ENCODE peak calls at places on chromosome 3, in nine cellular contexts. Z is aorta, D is K562, L is IMR-90, K is stomach, Y is left ventricle myocardium inferior, E is prostate gland, M is mammary epithelial cell, R is pancreas. O is an unnamed sample.
A peak's percentile ranks its signal among the peaks of the same experiment; 100 is the strongest.

GRCh38 chr3:196662033-196662432 is 22.5 kb downstream of the NRROS start:
- DNase-seq in Z (no peak), D (no peak), L (no peak), K (no peak), Y (no peak), E (no peak), M (no peak), R (no peak), O (no peak)

GRCh38 chr3:4850211-4850927 is 128.9 kb upstream of the BHLHE40 start:
- DNase-seq in Z (no peak), D (no peak), L (no peak), K (no peak), Y (no peak), E (no peak), M (no peak), R (no peak), O (no peak)

GRCh38 chr3:55664387-55664786 is 177.3 kb upstream of the WNT5A start:
- DNase-seq in Z (no peak), D (no peak), L (no peak), K (no peak), Y (no peak), E (no peak), M (no peak), R (no peak), O (no peak)

GRCh38 chr3:133475245-133476010 is 75.6 kb downstream of the BFSP2 start:
- DNase-seq in Z (no peak), D (no peak), L (no peak), K (no peak), Y (no peak), E (no peak), M (no peak), R (no peak), O (no peak)

GRCh38 chr3:36060950-36061349 is 319.4 kb upstream of the STAC start:
- DNase-seq in Z (no peak), D (no peak), L (no peak), K (no peak), Y (no peak), E (no peak), M (no peak), R (no peak), O (no peak)

GRCh38 chr3:179526989-179527391 is 35.7 kb upstream of the ACTL6A start:
- DNase-seq in Z (no peak), D (no peak), L (peak; percentile 84), K (no peak), Y (peak; percentile 59), E (no peak), M (peak; percentile 7), R (no peak), O (peak; percentile 22)

GRCh38 chr3:72093270-72093669 is 308.3 kb upstream of the PROK2 start:
- DNase-seq in Z (no peak), D (no peak), L (no peak), K (no peak), Y (no peak), E (no peak), M (no peak), R (no peak), O (no peak)

GRCh38 chr3:127135241-127136023 is 57.5 kb upstream of the PRR23E start:
- DNase-seq in Z (peak; percentile 85), D (peak; percentile 8), L (peak; percentile 6), K (no peak), Y (peak; percentile 51), E (no peak), M (no peak), R (no peak), O (peak; percentile 52)

GRCh38 chr3:160331127-160331937 is 67.7 kb downstream of the IFT80 start:
- DNase-seq in Z (no peak), D (peak; percentile 37), L (peak; percentile 93), K (no peak), Y (no peak), E (no peak), M (peak; percentile 58), R (no peak), O (no peak)

GRCh38 chr3:12405432-12406272 is 78.6 kb upstream of the TSEN2 start:
- DNase-seq in Z (peak; percentile 86), D (peak; percentile 84), L (peak; percentile 97), K (peak; percentile 81), Y (peak; percentile 75), E (no peak), M (peak; percentile 5), R (peak; percentile 63), O (peak; percentile 83)

DNA sequence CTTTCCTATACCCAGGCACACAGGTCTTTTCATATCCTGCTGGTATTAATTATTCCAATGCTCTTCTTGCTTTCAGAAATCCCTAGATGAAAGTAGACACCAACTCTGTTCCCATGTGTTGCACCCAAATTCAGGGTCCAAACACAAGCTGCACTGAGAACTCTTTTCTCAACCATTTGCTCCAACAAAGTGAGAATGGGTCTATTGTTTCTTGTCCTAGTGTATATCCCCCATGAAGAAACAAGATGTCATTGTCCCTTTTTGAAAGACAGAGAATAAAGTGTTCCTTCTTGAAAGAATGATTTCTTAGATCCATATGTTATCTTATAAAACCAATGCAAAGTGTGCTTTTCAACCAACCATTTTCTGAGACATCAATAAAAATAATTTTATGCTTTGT is 353.7 kb downstream of the CNTN6 start:
- DNase-seq in Z (no peak), D (no peak), L (no peak), K (no peak), Y (no peak), E (no peak), M (no peak), R (no peak), O (no peak)
- H3K27ac ChIP-seq in Z (no peak overlapping the region), D (no peak overlapping the region), L (no peak overlapping the region), K (no peak overlapping the region), Y (no peak overlapping the region), E (no peak overlapping the region), M (no peak overlapping the region), R (no peak overlapping the region), O (no peak overlapping the region)

GRCh38 chr3:39149498-39150169 is 3.8 kb downstream of the CSRNP1 start:
- DNase-seq in Z (no peak), D (peak; percentile 44), L (no peak), K (no peak), Y (no peak), E (no peak), M (no peak), R (no peak), O (no peak)

GRCh38 chr3:39147374-39147709 is 6.0 kb downstream of the CSRNP1 start:
- DNase-seq in Z (no peak), D (no peak), L (no peak), K (no peak), Y (no peak), E (no peak), M (no peak), R (no peak), O (no peak)

GRCh38 chr3:39147711-39148115 is 5.7 kb downstream of the CSRNP1 start:
- DNase-seq in Z (no peak), D (peak; percentile 55), L (peak; percentile 55), K (no peak), Y (no peak), E (no peak), M (no peak), R (no peak), O (no peak)

GRCh38 chr3:39149059-39149455 is 4.3 kb downstream of the CSRNP1 start:
- DNase-seq in Z (no peak), D (no peak), L (no peak), K (no peak), Y (no peak), E (no peak), M (no peak), R (no peak), O (no peak)

GRCh38 chr3:39148116-39149058 is 5.0 kb downstream of the CSRNP1 start:
- DNase-seq in Z (no peak), D (peak; percentile 58), L (peak; percentile 75), K (no peak), Y (no peak), E (no peak), M (no peak), R (no peak), O (no peak)
- H3K4me1 ChIP-seq in Z (peaks cover 10% of the 10 kb centered on the region), D (peaks cover 67% of the 10 kb centered on the region), L (peaks cover 49% of the 10 kb centered on the region), K (peaks cover 70% of the 10 kb centered on the region), Y (peaks cover 91% of the 10 kb centered on the region), E (peaks cover 36% of the 10 kb centered on the region), M (peaks cover 65% of the 10 kb centered on the region), R (peaks cover 42% of the 10 kb centered on the region), O (peaks cover 69% of the 10 kb centered on the region)

GRCh38 chr3:105758451-105758850 is 110.4 kb downstream of the CBLB start:
- DNase-seq in Z (no peak), D (no peak), L (no peak), K (no peak), Y (no peak), E (no peak), M (no peak), R (no peak), O (no peak)

GRCh38 chr3:105764378-105765376 is 104.1 kb downstream of the CBLB start:
- DNase-seq in Z (no peak), D (no peak), L (no peak), K (no peak), Y (no peak), E (no peak), M (no peak), R (no peak), O (no peak)

GRCh38 chr3:105759442-105760078 is 109.3 kb downstream of the CBLB start:
- DNase-seq in Z (no peak), D (no peak), L (no peak), K (no peak), Y (no peak), E (no peak), M (no peak), R (no peak), O (no peak)

GRCh38 chr3:105763674-105764036 is 105.2 kb downstream of the CBLB start:
- DNase-seq in Z (no peak), D (no peak), L (no peak), K (no peak), Y (no peak), E (no peak), M (no peak), R (no peak), O (no peak)

DNA sequence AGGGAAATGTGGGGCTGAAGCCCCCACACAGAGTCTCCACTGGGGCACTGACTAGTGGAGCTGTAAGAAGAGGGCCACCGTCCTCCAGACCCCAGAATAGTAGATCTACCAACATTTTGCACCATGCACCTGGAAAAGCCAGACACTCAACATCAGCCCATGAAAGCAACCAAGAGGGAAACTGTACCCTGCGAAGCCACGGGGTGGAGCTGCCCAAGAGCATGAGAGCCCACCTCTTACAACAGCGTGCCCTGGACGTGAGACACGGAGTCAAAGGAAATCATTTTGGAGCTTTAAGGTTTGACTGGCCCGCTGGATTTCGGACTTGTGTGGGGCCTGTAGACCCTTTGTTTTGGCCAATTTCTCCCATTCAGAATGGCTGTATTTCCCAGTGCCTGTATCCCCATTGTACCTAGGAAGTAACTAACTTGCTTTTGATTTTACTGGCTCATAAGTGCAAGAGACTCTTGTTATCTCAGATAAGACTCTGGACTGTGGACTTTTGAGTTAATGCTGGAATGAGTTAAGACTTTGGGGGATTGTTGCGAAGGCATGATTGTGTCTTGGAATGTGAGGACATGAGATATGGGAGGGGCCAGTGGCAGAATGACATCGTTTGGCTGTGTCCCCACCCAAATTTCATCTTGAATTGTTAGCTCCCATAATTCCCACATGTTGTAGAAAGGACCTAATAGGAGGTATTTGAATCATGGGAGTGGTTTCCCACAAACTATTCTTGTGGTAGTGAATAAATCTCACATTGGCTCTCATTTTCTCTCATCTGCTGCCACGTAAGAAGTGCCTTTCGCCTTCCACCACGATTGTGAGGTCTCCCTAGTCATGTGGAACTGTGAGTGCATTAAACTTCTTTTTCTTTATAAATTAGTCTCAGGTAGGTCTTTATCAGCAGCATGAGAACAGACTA is 105.8 kb downstream of the CBLB start:
- DNase-seq in Z (no peak), D (no peak), L (no peak), K (no peak), Y (no peak), E (no peak), M (no peak), R (no peak), O (no peak)
- H3K9me3 ChIP-seq in Z (peaks cover 2% of the 10 kb centered on the region), D (no peaks in the 10 kb centered on the region), L (peaks cover 7% of the 10 kb centered on the region), K (no peaks in the 10 kb centered on the region), Y (peaks cover 14% of the 10 kb centered on the region), E (no peaks in the 10 kb centered on the region), M (peaks cover 7% of the 10 kb centered on the region), R (no peaks in the 10 kb centered on the region), O (peaks cover 6% of the 10 kb centered on the region)

GRCh38 chr3:11379824-11380281 is 107.7 kb downstream of the ATG7 start:
- DNase-seq in Z (no peak), D (no peak), L (no peak), K (no peak), Y (no peak), E (no peak), M (no peak), R (no peak), O (no peak)
- H3K27ac ChIP-seq in Z (peak overlapping the region; percentile 68), D (no peak overlapping the region), L (peak overlapping the region; percentile 34), K (peak overlapping the region; percentile 9), Y (no peak overlapping the region), E (no peak overlapping the region), M (no peak overlapping the region), R (peak overlapping the region; percentile 66), O (peak overlapping the region; percentile 22)